ENCODE peak calls at places on chromosomes 6 and 20, in ten cellular contexts. One of them, this sample, is unnamed.
A peak's percentile ranks its signal among the peaks of the same experiment; 100 is the strongest.

GRCh38 chr6:26290941-26291340 is 74.1 kb upstream of the BTN3A2 start:
- DNase-seq in fibroblast of pulmonary artery: no peak
- DNase-seq in cardiac muscle cell: no peak
- DNase-seq in NB4: no peak
- DNase-seq in tibial nerve: no peak
- DNase-seq in GM12865: no peak
- DNase-seq in ovary: no peak
- DNase-seq in coronary artery: no peak
- DNase-seq in uterus: no peak
- DNase-seq in lower lobe of right lung: no peak
- DNase-seq in this sample: no peak

GRCh38 chr20:37651932-37652331 is 41.9 kb upstream of the CTNNBL1 start:
- DNase-seq in GM12865: peak; percentile 55
- DNase-seq in NB4: peak; percentile 69
- DNase-seq in uterus: no peak
- DNase-seq in tibial nerve: no peak
- DNase-seq in fibroblast of pulmonary artery: peak; percentile 33
- DNase-seq in ovary: no peak
- DNase-seq in cardiac muscle cell: peak; percentile 59
- DNase-seq in coronary artery: no peak
- DNase-seq in lower lobe of right lung: peak; percentile 62
- DNase-seq in this sample: no peak

GRCh38 chr20:45919536-45919933 is 7.6 kb upstream of the PLTP start:
- DNase-seq in fibroblast of pulmonary artery: peak; percentile 93
- DNase-seq in GM12865: no peak
- DNase-seq in lower lobe of right lung: no peak
- DNase-seq in cardiac muscle cell: peak; percentile 97
- DNase-seq in NB4: no peak
- DNase-seq in ovary: peak; percentile 89
- DNase-seq in uterus: peak; percentile 84
- DNase-seq in coronary artery: no peak
- DNase-seq in tibial nerve: peak; percentile 77
- DNase-seq in this sample: peak; percentile 37

GRCh38 chr6:166553563-166554271 is 32.8 kb downstream of the RAMACL start:
- DNase-seq in cardiac muscle cell: peak; percentile 81
- DNase-seq in coronary artery: no peak
- DNase-seq in lower lobe of right lung: no peak
- DNase-seq in GM12865: no peak
- DNase-seq in fibroblast of pulmonary artery: peak; percentile 84
- DNase-seq in NB4: no peak
- DNase-seq in ovary: no peak
- DNase-seq in tibial nerve: peak; percentile 43
- DNase-seq in uterus: peak; percentile 58
- DNase-seq in this sample: peak; percentile 88

GRCh38 chr20:23235173-23236027 is 115.2 kb upstream of the NXT1 start:
- DNase-seq in coronary artery: peak; percentile 78
- DNase-seq in ovary: peak; percentile 80
- DNase-seq in tibial nerve: no peak
- DNase-seq in uterus: no peak
- DNase-seq in fibroblast of pulmonary artery: peak; percentile 83
- DNase-seq in lower lobe of right lung: peak; percentile 80
- DNase-seq in NB4: peak; percentile 86
- DNase-seq in cardiac muscle cell: peak; percentile 81
- DNase-seq in GM12865: peak; percentile 65
- DNase-seq in this sample: peak; percentile 47

GRCh38 chr6:37738216-37738615 is 40.5 kb upstream of the MDGA1 start:
- DNase-seq in fibroblast of pulmonary artery: no peak
- DNase-seq in NB4: no peak
- DNase-seq in lower lobe of right lung: no peak
- DNase-seq in coronary artery: no peak
- DNase-seq in ovary: no peak
- DNase-seq in GM12865: no peak
- DNase-seq in uterus: no peak
- DNase-seq in cardiac muscle cell: no peak
- DNase-seq in tibial nerve: no peak
- DNase-seq in this sample: no peak

GRCh38 chr20:48364688-48365421 is 462.9 kb downstream of the PREX1 start:
- DNase-seq in coronary artery: no peak
- DNase-seq in GM12865: peak; percentile 79
- DNase-seq in cardiac muscle cell: no peak
- DNase-seq in lower lobe of right lung: no peak
- DNase-seq in uterus: no peak
- DNase-seq in tibial nerve: no peak
- DNase-seq in NB4: no peak
- DNase-seq in fibroblast of pulmonary artery: no peak
- DNase-seq in ovary: no peak
- DNase-seq in this sample: no peak

GRCh38 chr6:63573899-63574553 is 1.7 kb downstream of the LOC128125822 start:
- DNase-seq in NB4: peak; percentile 74
- DNase-seq in cardiac muscle cell: peak; percentile 69
- DNase-seq in lower lobe of right lung: no peak
- DNase-seq in coronary artery: no peak
- DNase-seq in uterus: peak; percentile 27
- DNase-seq in fibroblast of pulmonary artery: peak; percentile 73
- DNase-seq in GM12865: peak; percentile 64
- DNase-seq in tibial nerve: no peak
- DNase-seq in ovary: peak; percentile 36
- DNase-seq in this sample: peak; percentile 52

GRCh38 chr20:40493551-40493950 is 195.5 kb downstream of the MAFB start:
- DNase-seq in GM12865: no peak
- DNase-seq in ovary: no peak
- DNase-seq in cardiac muscle cell: no peak
- DNase-seq in lower lobe of right lung: no peak
- DNase-seq in NB4: peak; percentile 75
- DNase-seq in fibroblast of pulmonary artery: no peak
- DNase-seq in coronary artery: no peak
- DNase-seq in uterus: no peak
- DNase-seq in tibial nerve: no peak
- DNase-seq in this sample: no peak

GRCh38 chr20:58102744-58103516 is 125.5 kb downstream of the ANKRD60 start:
- DNase-seq in cardiac muscle cell: no peak
- DNase-seq in fibroblast of pulmonary artery: no peak
- DNase-seq in uterus: no peak
- DNase-seq in tibial nerve: no peak
- DNase-seq in ovary: no peak
- DNase-seq in coronary artery: peak; percentile 38
- DNase-seq in lower lobe of right lung: no peak
- DNase-seq in NB4: no peak
- DNase-seq in GM12865: no peak
- DNase-seq in this sample: peak; percentile 41

GRCh38 chr20:23212011-23212410 is 125.9 kb upstream of the CD93 start:
- DNase-seq in GM12865: no peak
- DNase-seq in uterus: no peak
- DNase-seq in tibial nerve: no peak
- DNase-seq in cardiac muscle cell: no peak
- DNase-seq in fibroblast of pulmonary artery: no peak
- DNase-seq in lower lobe of right lung: no peak
- DNase-seq in coronary artery: no peak
- DNase-seq in NB4: no peak
- DNase-seq in ovary: no peak
- DNase-seq in this sample: no peak

GRCh38 chr6:125377621-125378020 is 75.9 kb upstream of the HDDC2 start:
- DNase-seq in ovary: no peak
- DNase-seq in fibroblast of pulmonary artery: peak; percentile 67
- DNase-seq in NB4: peak; percentile 69
- DNase-seq in coronary artery: no peak
- DNase-seq in uterus: peak; percentile 18
- DNase-seq in cardiac muscle cell: peak; percentile 84
- DNase-seq in GM12865: no peak
- DNase-seq in lower lobe of right lung: no peak
- DNase-seq in tibial nerve: no peak
- DNase-seq in this sample: peak; percentile 48

DNA sequence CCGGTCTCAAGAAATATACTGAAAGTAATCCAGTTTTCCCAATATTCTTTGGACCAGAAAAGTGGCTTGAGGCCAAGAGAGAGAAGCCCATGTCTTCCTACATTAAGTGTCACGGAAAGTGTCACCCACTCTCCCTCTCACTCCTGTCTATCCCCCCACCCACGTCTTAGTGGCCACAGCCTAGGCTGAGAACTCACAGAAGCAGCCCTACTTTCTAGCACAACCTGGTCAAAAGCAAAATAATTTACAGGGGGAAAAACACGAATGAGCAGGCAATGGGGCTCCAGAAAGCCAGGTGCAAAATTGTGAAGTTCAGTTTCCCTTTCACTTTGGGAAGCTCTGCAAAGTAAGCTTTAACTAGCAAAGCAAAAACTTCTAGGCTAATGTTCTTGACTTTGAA is 118.0 kb downstream of the OPRM1 start:
- DNase-seq in cardiac muscle cell: no peak
- DNase-seq in lower lobe of right lung: no peak
- DNase-seq in fibroblast of pulmonary artery: no peak
- DNase-seq in coronary artery: no peak
- DNase-seq in GM12865: peak; percentile 64
- DNase-seq in NB4: no peak
- DNase-seq in uterus: no peak
- DNase-seq in tibial nerve: no peak
- DNase-seq in ovary: no peak
- DNase-seq in this sample: no peak
- H3K4me3 ChIP-seq in cardiac muscle cell: no peak overlapping the region
- H3K4me3 ChIP-seq in lower lobe of right lung: peak overlapping the region; percentile 15
- H3K4me3 ChIP-seq in fibroblast of pulmonary artery: no peak overlapping the region
- H3K4me3 ChIP-seq in coronary artery: no peak overlapping the region
- H3K4me3 ChIP-seq in GM12865: peak overlapping the region; percentile 43
- H3K4me3 ChIP-seq in NB4: no peak overlapping the region
- H3K4me3 ChIP-seq in uterus: no peak overlapping the region
- H3K4me3 ChIP-seq in tibial nerve: peak overlapping the region; percentile 13
- H3K4me3 ChIP-seq in ovary: no peak overlapping the region
- H3K4me3 ChIP-seq in this sample: no peak overlapping the region

GRCh38 chr20:63706852-63707557 is 771 bp downstream of the ARFRP1 start:
- DNase-seq in tibial nerve: no peak
- DNase-seq in ovary: peak; percentile 49
- DNase-seq in NB4: peak; percentile 71
- DNase-seq in uterus: peak; percentile 36
- DNase-seq in cardiac muscle cell: no peak
- DNase-seq in lower lobe of right lung: peak; percentile 70
- DNase-seq in coronary artery: peak; percentile 79
- DNase-seq in GM12865: peak; percentile 84
- DNase-seq in fibroblast of pulmonary artery: peak; percentile 47
- DNase-seq in this sample: peak; percentile 20
- TF ChIP-seq CTCF in tibial nerve: peak; percentile 13
- TF ChIP-seq CTCF in ovary: no peak
- TF ChIP-seq CTCF in NB4: peak; percentile 32
- TF ChIP-seq CTCF in uterus: no peak
- TF ChIP-seq CTCF in cardiac muscle cell: peak; percentile 31
- TF ChIP-seq CTCF in lower lobe of right lung: peak; percentile 16
- TF ChIP-seq CTCF in coronary artery: no peak
- TF ChIP-seq CTCF in GM12865: peak; percentile 84
- TF ChIP-seq CTCF in fibroblast of pulmonary artery: peak; percentile 31
- TF ChIP-seq CTCF in this sample: peak; percentile 20

GRCh38 chr6:160927416-160927815 is 64.2 kb upstream of the MAP3K4 start:
- DNase-seq in coronary artery: no peak
- DNase-seq in GM12865: no peak
- DNase-seq in cardiac muscle cell: no peak
- DNase-seq in ovary: no peak
- DNase-seq in fibroblast of pulmonary artery: no peak
- DNase-seq in lower lobe of right lung: no peak
- DNase-seq in uterus: no peak
- DNase-seq in tibial nerve: no peak
- DNase-seq in NB4: no peak
- DNase-seq in this sample: no peak

GRCh38 chr6:160931378-160932343 is 59.9 kb upstream of the MAP3K4 start:
- DNase-seq in GM12865: no peak
- DNase-seq in ovary: peak; percentile 22
- DNase-seq in cardiac muscle cell: no peak
- DNase-seq in NB4: peak; percentile 20
- DNase-seq in fibroblast of pulmonary artery: no peak
- DNase-seq in tibial nerve: no peak
- DNase-seq in uterus: peak; percentile 30
- DNase-seq in lower lobe of right lung: no peak
- DNase-seq in coronary artery: no peak
- DNase-seq in this sample: peak; percentile 2

GRCh38 chr6:160929831-160930230 is 61.7 kb upstream of the MAP3K4 start:
- DNase-seq in ovary: no peak
- DNase-seq in coronary artery: no peak
- DNase-seq in uterus: no peak
- DNase-seq in fibroblast of pulmonary artery: no peak
- DNase-seq in lower lobe of right lung: no peak
- DNase-seq in GM12865: no peak
- DNase-seq in cardiac muscle cell: no peak
- DNase-seq in tibial nerve: no peak
- DNase-seq in NB4: no peak
- DNase-seq in this sample: no peak

GRCh38 chr6:160933256-160933655 is 58.3 kb upstream of the MAP3K4 start:
- DNase-seq in fibroblast of pulmonary artery: no peak
- DNase-seq in NB4: no peak
- DNase-seq in uterus: no peak
- DNase-seq in ovary: no peak
- DNase-seq in GM12865: no peak
- DNase-seq in coronary artery: no peak
- DNase-seq in lower lobe of right lung: no peak
- DNase-seq in tibial nerve: no peak
- DNase-seq in cardiac muscle cell: no peak
- DNase-seq in this sample: no peak

DNA sequence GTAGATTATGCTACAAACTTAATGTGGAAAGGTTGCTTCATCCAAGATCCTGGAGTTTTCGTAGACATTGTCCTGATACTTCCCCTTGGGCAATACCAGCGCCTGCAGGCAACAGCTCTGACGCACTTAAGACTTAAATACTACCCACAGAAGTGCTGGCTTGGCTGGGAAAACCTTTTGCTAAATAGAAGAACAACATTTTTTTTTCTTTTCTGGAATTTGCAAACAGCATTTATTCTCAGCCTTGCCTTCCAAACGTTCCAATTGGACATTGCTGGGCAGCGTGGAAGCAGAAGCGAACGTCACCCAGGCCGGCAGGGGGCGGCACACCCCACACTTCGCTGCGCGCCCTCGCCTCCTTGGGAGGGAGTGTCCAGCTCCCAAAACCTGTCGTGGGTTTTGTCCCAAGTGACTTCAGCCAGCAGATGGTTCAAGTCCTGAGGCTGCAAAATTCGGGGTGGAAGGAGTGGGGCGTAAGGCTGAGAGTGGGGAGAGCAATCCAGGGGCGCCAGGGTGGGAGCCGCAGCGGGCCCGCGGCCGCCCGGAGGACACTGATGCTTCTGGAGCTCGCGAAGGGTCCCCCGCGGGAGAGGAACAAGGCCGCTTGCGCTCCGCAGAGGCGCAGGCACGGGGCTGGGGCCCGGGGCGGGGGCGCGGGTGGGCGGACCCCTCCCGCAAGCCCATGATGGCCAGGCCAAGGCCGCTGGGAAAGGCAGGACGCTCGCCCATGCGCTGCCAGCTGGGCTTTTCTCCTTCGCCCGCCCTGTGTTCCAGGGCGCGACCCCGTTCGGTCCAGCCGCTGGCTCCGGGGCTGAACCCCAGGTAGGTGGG is 60.8 kb upstream of the MAP3K4 start:
- DNase-seq in coronary artery: peak; percentile 93
- DNase-seq in uterus: peak; percentile 80
- DNase-seq in cardiac muscle cell: peak; percentile 91
- DNase-seq in GM12865: peak; percentile 61
- DNase-seq in ovary: peak; percentile 82
- DNase-seq in NB4: peak; percentile 63
- DNase-seq in tibial nerve: peak; percentile 58
- DNase-seq in lower lobe of right lung: peak; percentile 78
- DNase-seq in fibroblast of pulmonary artery: peak; percentile 81
- DNase-seq in this sample: peak; percentile 95
- H3K4me3 ChIP-seq in coronary artery: peak overlapping the region; percentile 80
- H3K4me3 ChIP-seq in uterus: peak overlapping the region; percentile 56
- H3K4me3 ChIP-seq in cardiac muscle cell: peak overlapping the region; percentile 45
- H3K4me3 ChIP-seq in GM12865: peak overlapping the region; percentile 17
- H3K4me3 ChIP-seq in ovary: peak overlapping the region; percentile 68
- H3K4me3 ChIP-seq in NB4: no peak overlapping the region
- H3K4me3 ChIP-seq in tibial nerve: peak overlapping the region; percentile 52
- H3K4me3 ChIP-seq in lower lobe of right lung: peak overlapping the region; percentile 49
- H3K4me3 ChIP-seq in fibroblast of pulmonary artery: peak overlapping the region; percentile 53
- H3K4me3 ChIP-seq in this sample: peak overlapping the region; percentile 69

GRCh38 chr6:14040042-14040441 is 77.5 kb upstream of the CD83 start:
- DNase-seq in coronary artery: no peak
- DNase-seq in lower lobe of right lung: no peak
- DNase-seq in uterus: no peak
- DNase-seq in fibroblast of pulmonary artery: no peak
- DNase-seq in NB4: no peak
- DNase-seq in cardiac muscle cell: no peak
- DNase-seq in GM12865: no peak
- DNase-seq in ovary: no peak
- DNase-seq in tibial nerve: no peak
- DNase-seq in this sample: no peak
- TF ChIP-seq CTCF in coronary artery: no peak
- TF ChIP-seq CTCF in lower lobe of right lung: no peak
- TF ChIP-seq CTCF in uterus: no peak
- TF ChIP-seq CTCF in fibroblast of pulmonary artery: no peak
- TF ChIP-seq CTCF in NB4: no peak
- TF ChIP-seq CTCF in cardiac muscle cell: no peak
- TF ChIP-seq CTCF in GM12865: no peak
- TF ChIP-seq CTCF in ovary: no peak
- TF ChIP-seq CTCF in tibial nerve: no peak
- TF ChIP-seq CTCF in this sample: no peak